ENCODE peak calls at places on chromosomes 13 and 19, in four cellular contexts. S, Z, F and V are unnamed samples.

GRCh38 chr19:56597696-56598095 is 2.6 kb downstream of the ZNF71 start:
- DNase-seq in F (no peak), Z (no peak), S (no peak), V (no peak)

GRCh38 chr13:30334663-30335386 is 27.5 kb upstream of the KATNAL1 start:
- DNase-seq in F (no peak), Z (no peak), S (no peak), V (no peak)

GRCh38 chr19:2173388-2173787 is 9.7 kb downstream of the DOT1L start:
- DNase-seq in Z (no peak), S (no peak), F (no peak), V (no peak)

GRCh38 chr13:33793726-33794125 is 24.2 kb upstream of the RFC3 start:
- DNase-seq in Z (no peak), F (no peak), S (no peak), V (no peak)

GRCh38 chr13:79079351-79079839 is 326.7 kb downstream of the RBM26 start:
- DNase-seq in S (no peak), F (no peak), Z (no peak), V (no peak)

GRCh38 chr13:45412274-45413049 is 5.7 kb downstream of the SLC25A30 start:
- DNase-seq in F (no peak), Z (no peak), S (no peak), V (no peak)

GRCh38 chr13:29049524-29049923 is 229.4 kb downstream of the MTUS2 start:
- DNase-seq in F (no peak), Z (no peak), S (no peak), V (no peak)

GRCh38 chr13:25391932-25392331 is 20.2 kb downstream of the ATP8A2 start:
- DNase-seq in S (no peak), F (no peak), Z (no peak), V (no peak)

GRCh38 chr19:2529473-2529918 is 53.6 kb downstream of the GADD45B start:
- DNase-seq in Z (peak; percentile 77), F (no peak), S (no peak), V (no peak)

GRCh38 chr19:4693471-4694121 is 23.5 kb upstream of the MYDGF start:
- DNase-seq in Z (no peak), F (no peak), S (no peak), V (no peak)

GRCh38 chr13:113666951-113667701 is at the start of gene GRK1:
- DNase-seq in Z (no peak), S (peak; percentile 36), F (no peak), V (peak; percentile 12)

GRCh38 chr13:98310485-98311199 is 133.6 kb upstream of the RNF113B start:
- DNase-seq in F (no peak), S (no peak), Z (no peak), V (no peak)

GRCh38 chr19:35543280-35544109 is 1.9 kb upstream of the TMEM147 start:
- DNase-seq in F (no peak), S (no peak), Z (no peak), V (no peak)

GRCh38 chr19:50190439-50190891 is 13.0 kb upstream of the MYH14 start:
- DNase-seq in S (no peak), Z (no peak), F (no peak), V (no peak)

GRCh38 chr13:58843071-58843470 is 1211.5 kb downstream of the PCDH17 start:
- DNase-seq in S (no peak), Z (no peak), F (no peak), V (no peak)

GRCh38 chr13:52405369-52405766 is 604 bp downstream of the THSD1 start:
- DNase-seq in Z (no peak), S (no peak), F (no peak), V (no peak)

GRCh38 chr19:35048911-35049411 is 7.4 kb downstream of the HPN start:
- DNase-seq in S (no peak), F (peak; percentile 54), Z (no peak), V (no peak)

GRCh38 chr13:98105929-98106336 is 37.0 kb upstream of the FARP1 start:
- DNase-seq in S (no peak), Z (peak; percentile 69), F (peak; percentile 72), V (no peak)

GRCh38 chr13:113491418-113491883 is 940 bp upstream of the DCUN1D2 start:
- DNase-seq in S (peak; percentile 44), F (peak; percentile 40), Z (peak; percentile 36), V (no peak)

GRCh38 chr19:33304760-33305647 is 2.7 kb upstream of the CEBPA start:
- DNase-seq in Z (no peak), F (no peak), S (no peak), V (no peak)

GRCh38 chr19:55206664-55207500 is 2.4 kb downstream of the PTPRH start:
- DNase-seq in Z (peak; percentile 95), F (peak; percentile 84), S (peak; percentile 75), V (peak; percentile 49)

GRCh38 chr19:485583-486236 is 10.6 kb upstream of the MADCAM1 start:
- DNase-seq in Z (peak; percentile 11), S (no peak), F (no peak), V (no peak)

GRCh38 chr13:26050568-26051230 is 1.1 kb downstream of the SHISA2 start:
- DNase-seq in F (no peak), S (peak; percentile 50), Z (peak; percentile 19), V (no peak)

GRCh38 chr19:28403698-28404099 is 809.3 kb downstream of the UQCRFS1 start:
- DNase-seq in S (no peak), Z (no peak), F (no peak), V (no peak)

GRCh38 chr19:43618921-43619261 is 538 bp downstream of the ZNF428 start:
- DNase-seq in S (no peak), Z (no peak), F (no peak), V (no peak)

DNA sequence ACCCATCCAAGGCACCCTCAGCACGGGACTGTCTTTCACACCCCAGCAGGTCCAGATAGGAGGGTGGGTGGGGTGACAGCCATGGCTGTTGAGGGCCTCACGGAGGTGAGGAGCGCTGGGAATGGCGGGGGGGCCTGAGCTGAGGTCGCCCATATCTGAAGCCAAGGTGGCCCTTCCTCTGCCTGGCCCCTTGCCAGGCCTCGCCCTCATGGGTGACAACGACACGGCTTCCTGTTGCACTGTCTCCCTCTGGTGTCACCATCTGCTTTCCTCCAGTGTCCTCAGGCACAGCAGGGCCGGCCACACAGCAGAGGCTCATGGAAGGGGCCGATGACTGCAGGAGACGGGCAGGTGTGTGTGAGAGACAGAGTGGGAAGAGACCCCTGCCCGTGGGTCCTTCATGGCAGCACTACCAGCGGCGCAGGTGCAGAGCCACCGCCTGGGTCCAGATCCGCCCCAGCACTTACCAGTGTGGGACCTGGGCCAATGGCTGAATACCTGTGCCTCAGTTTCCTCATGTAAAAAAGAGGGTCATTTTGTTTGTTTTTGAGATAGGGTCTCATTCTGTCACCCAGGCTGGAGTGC is 8.1 kb upstream of the NKPD1 start:
- DNase-seq in Z (no peak), F (no peak), S (no peak), V (no peak)
- TF ChIP-seq CTCF in Z (no peak), F (no peak), S (no peak), V (no peak)

DNA sequence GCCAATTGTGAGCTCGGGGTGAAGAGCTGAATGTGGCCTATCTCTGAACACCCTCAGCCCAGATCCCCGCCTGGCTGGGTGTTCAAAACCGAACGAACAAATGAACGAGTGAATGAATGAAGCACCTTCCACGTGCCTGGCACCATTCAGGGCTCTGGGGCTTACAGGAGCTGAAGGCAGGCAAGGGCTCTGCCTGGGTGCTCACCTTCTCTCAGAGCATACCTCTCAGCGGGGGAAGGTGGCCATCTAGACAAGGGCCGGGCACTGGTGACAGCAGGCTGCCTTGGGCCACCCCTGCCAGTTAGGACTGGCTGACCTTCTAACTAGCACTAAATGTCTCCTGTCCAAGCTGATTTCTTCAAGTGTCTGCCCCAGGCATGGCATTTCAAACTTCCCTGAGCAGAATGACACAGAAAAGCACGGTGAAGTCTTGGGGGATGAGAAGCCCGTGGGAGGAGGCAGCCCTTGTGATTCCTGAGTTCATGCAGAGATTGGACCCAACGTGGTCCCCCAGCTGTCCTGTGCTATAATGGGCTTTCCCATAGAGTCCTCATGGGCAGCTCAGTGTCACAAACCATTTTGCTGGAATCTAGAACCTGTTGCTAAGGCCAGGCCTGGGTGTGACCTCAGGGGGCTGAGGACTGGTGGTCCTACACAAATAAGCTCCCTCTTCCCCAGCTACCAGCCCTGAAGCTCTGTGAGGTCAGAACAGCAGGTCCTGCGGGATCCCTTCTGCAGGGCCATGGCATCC is 27.9 kb upstream of the VSTM2B start:
- DNase-seq in S (peak; percentile 16), Z (no peak), F (no peak), V (no peak)
- TF ChIP-seq CTCF in S (no peak), Z (no peak), F (no peak), V (no peak)

GRCh38 chr19:17511724-17512573 is 500 bp downstream of the PGLS start:
- DNase-seq in S (no peak), Z (peak; percentile 91), F (peak; percentile 93), V (peak; percentile 86)
- TF ChIP-seq CTCF in S (no peak), Z (no peak), F (no peak), V (no peak)

GRCh38 chr13:110561335-110562033 is at the start of gene RAB20:
- DNase-seq in F (peak; percentile 91), S (peak; percentile 77), Z (peak; percentile 92), V (peak; percentile 18)
- TF ChIP-seq CTCF in F (no peak), S (no peak), Z (no peak), V (no peak)

GRCh38 chr13:49248433-49249002 is 793 bp downstream of the CDADC1 start:
- DNase-seq in Z (peak; percentile 54), F (peak; percentile 12), S (peak; percentile 38), V (no peak)
- TF ChIP-seq CTCF in Z (no peak), F (no peak), S (no peak), V (no peak)

DNA sequence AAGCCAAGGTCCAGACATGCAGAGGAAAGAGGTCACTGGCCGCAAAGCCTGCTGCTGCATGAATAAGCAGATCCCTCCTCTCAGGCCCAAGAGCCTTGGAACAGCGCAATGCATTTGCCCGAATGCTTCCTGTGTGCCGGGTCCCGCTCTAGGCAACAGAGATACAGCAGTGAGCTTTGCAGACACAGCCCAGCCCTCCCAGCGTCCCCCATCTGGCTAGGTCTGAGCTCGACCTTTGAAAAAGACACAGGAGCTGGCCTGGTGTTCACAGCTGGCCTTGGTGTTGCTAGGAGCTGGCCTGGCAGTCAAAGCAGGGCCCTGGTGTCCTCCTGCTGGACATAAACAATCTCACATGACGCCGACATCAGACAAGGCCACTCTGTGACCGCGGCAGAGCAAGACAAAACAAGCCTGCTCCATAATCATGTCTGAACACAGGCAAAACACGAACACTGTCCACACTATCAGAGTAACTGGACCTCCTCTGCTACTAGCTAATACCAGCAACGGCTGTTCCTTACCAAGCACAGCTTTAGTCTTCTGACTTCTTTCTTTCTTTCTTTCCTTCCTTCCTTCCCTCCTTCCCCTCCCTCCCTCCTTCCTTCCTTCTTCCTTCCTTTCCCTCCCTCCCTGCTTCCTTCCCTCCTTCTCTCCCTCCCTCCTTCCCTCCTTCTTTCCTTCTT is 5.7 kb upstream of the PEX11G start:
- DNase-seq in F (peak; percentile 38), S (no peak), Z (peak; percentile 52), V (no peak)
- TF ChIP-seq CTCF in F (no peak), S (no peak), Z (peak; percentile 34), V (no peak)

GRCh38 chr19:11504502-11505031 is 1.1 kb downstream of the ZNF653 start:
- DNase-seq in S (no peak), Z (no peak), F (no peak), V (no peak)

GRCh38 chr19:11505504-11506100 is at the start of gene ZNF653:
- DNase-seq in Z (peak; percentile 96), F (peak; percentile 94), S (peak; percentile 98), V (peak; percentile 94)

GRCh38 chr19:11506101-11506555 is 489 bp upstream of the ZNF653 start:
- DNase-seq in Z (no peak), F (no peak), S (no peak), V (no peak)

GRCh38 chr19:11507370-11508078 is 1.9 kb upstream of the ZNF653 start:
- DNase-seq in Z (no peak), F (no peak), S (no peak), V (no peak)

GRCh38 chr19:11505032-11505503 is 571 bp downstream of the ZNF653 start:
- DNase-seq in S (peak; percentile 94), Z (peak; percentile 96), F (peak; percentile 97), V (peak; percentile 94)
- TF ChIP-seq CTCF in S (no peak), Z (no peak), F (no peak), V (no peak)

GRCh38 chr19:41895745-41896580 is 13.0 kb downstream of the ARHGEF1 start:
- DNase-seq in Z (no peak), S (no peak), F (no peak), V (no peak)
- TF ChIP-seq CTCF in Z (peak; percentile 24), S (peak; percentile 27), F (no peak), V (no peak)